ENCODE peak calls at places on chromosomes 1 and 21, in five cellular contexts. O is H1, X is H9, J is IMR-90, L is mesenchymal stem cell. M is an unnamed sample.

GRCh38 chr1:52237430-52237829 is 95.5 kb downstream of the ZFYVE9 start:
- DNase-seq in J (peak; percentile 86), X (no peak), L (peak; percentile 74), O (no peak), M (no peak)

GRCh38 chr1:207781312-207781711 is 29.5 kb downstream of the CD46 start:
- DNase-seq in L (no peak), O (no peak), X (no peak), J (no peak), M (no peak)

GRCh38 chr1:79391896-79392295 is 385.4 kb upstream of the ADGRL4 start:
- DNase-seq in O (no peak), X (no peak), J (peak; percentile 18), L (no peak), M (no peak)

GRCh38 chr21:46028547-46029200 is 47.1 kb downstream of the COL6A1 start:
- DNase-seq in J (peak; percentile 84), X (no peak), O (no peak), L (peak; percentile 79), M (no peak)

GRCh38 chr1:1359316-1359667 is 937 bp upstream of the MXRA8 start:
- DNase-seq in L (peak; percentile 84), X (no peak), J (peak; percentile 83), O (no peak), M (no peak)

GRCh38 chr1:185528084-185528656 is 206.0 kb upstream of the HMCN1 start:
- DNase-seq in X (no peak), O (no peak), J (no peak), L (no peak), M (no peak)

GRCh38 chr1:221157026-221157761 is 278.0 kb downstream of the HLX start:
- DNase-seq in J (no peak), L (no peak), O (no peak), X (no peak), M (no peak)

GRCh38 chr1:117828206-117828605 is 101.2 kb downstream of the GDAP2 start:
- DNase-seq in O (no peak), J (peak; percentile 82), L (peak; percentile 84), X (no peak), M (no peak)

GRCh38 chr1:58391056-58391455 is 155.5 kb downstream of the OMA1 start:
- DNase-seq in J (no peak), O (no peak), X (no peak), L (no peak), M (no peak)

GRCh38 chr1:2275796-2276536 is 47.8 kb downstream of the SKI start:
- DNase-seq in J (peak; percentile 49), L (peak; percentile 79), X (peak; percentile 37), O (no peak), M (no peak)

GRCh38 chr21:27513016-27513415 is 546.1 kb upstream of the ADAMTS5 start:
- DNase-seq in L (no peak), O (no peak), J (no peak), X (no peak), M (no peak)

GRCh38 chr21:37060296-37060695 is 12.6 kb downstream of the PIGP start:
- DNase-seq in O (peak; percentile 43), X (peak; percentile 76), L (peak; percentile 99), J (peak; percentile 98), M (no peak)

GRCh38 chr21:25453524-25453923 is 153.8 kb downstream of the MRPL39 start:
- DNase-seq in X (no peak), L (no peak), J (peak; percentile 13), O (no peak), M (no peak)

GRCh38 chr1:59978026-59978425 is 51.5 kb upstream of the CYP2J2 start:
- DNase-seq in L (no peak), X (no peak), O (no peak), J (no peak), M (no peak)

DNA sequence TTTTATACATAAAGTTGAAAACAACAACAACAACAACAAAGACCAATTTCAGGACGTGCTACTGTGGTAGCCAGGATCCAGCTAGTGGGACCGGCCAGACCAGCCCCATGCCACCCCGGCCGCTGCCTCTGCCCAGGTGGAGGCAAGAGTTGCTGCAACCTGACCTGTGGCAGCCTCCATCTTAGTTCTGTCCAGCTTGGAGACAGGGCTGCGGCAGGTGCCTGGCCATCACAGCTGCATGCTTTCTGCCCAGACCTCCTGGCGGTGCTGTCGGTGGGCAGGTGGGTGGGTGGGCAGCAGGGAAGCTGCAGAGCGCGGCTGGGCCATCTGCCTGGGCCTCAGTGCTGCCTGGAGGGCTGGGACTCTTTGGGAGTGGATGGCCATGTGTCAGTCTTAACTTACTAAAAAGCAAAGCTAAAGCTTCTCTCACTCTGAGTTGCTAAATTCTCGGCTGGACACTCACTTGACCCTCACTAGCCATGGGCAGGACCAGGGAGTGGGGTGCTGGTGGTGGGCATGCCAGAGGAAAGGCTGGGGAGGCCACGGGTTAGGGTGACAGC is 38.6 kb downstream of the KIAA1614 start:
- DNase-seq in O (no peak), L (no peak), J (no peak), X (no peak), M (no peak)
- H4K91ac ChIP-seq in O (no peak overlapping the region), L (no peak overlapping the region), J (no peak overlapping the region), X (no peak overlapping the region), M (no peak overlapping the region)

GRCh38 chr21:34946385-34947121 is 102.5 kb downstream of the RUNX1 start:
- DNase-seq in O (no peak), L (no peak), X (no peak), J (no peak), M (no peak)
- H3K4me2 ChIP-seq in O (no peak overlapping the region), L (no peak overlapping the region), X (no peak overlapping the region), J (no peak overlapping the region), M (no peak overlapping the region)

DNA sequence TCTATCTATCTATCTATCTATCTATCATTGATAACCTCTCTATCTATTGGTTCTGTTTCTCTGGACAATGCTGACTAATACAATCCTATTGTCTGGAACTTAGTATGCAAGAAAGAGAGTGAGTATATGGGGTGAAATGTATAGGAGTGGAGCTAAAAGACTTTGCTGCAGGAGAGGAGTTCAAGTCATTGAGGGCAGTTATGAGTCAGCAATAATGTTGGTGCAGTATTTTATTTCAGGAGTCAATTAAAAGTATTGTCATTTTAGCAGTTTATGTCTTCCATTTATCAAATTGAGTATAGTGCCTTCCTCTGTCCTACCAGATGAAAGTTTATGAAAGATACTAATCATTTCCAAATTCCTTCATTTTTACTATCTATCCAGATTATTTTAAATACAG is 55.8 kb downstream of the MAP3K7CL start:
- DNase-seq in J (no peak), O (no peak), L (no peak), X (no peak), M (no peak)
- H2BK15ac ChIP-seq in J (peak overlapping the region; percentile 95), O (no peak overlapping the region), L (no peak overlapping the region), X (no peak overlapping the region), M (no peak overlapping the region)

GRCh38 chr1:55724551-55725325 is 509.6 kb upstream of the USP24 start:
- DNase-seq in O (no peak), X (no peak), J (peak; percentile 97), L (peak; percentile 86), M (no peak)
- H4K91ac ChIP-seq in O (no peak overlapping the region), X (no peak overlapping the region), J (peak overlapping the region; percentile 91), L (no peak overlapping the region), M (no peak overlapping the region)

GRCh38 chr1:174954686-174955669 is 44.8 kb upstream of the CACYBP start:
- DNase-seq in L (no peak), J (no peak), O (no peak), X (no peak), M (no peak)
- H3K4me2 ChIP-seq in L (no peak overlapping the region), J (no peak overlapping the region), O (no peak overlapping the region), X (no peak overlapping the region), M (no peak overlapping the region)

GRCh38 chr1:25905680-25906643 is at the start of gene STMN1:
- DNase-seq in X (peak; percentile 98), J (peak; percentile 89), L (peak; percentile 88), O (peak; percentile 94), M (peak; percentile 97)
- H2BK15ac ChIP-seq in X (no peak within 1 kb of the TSS), J (peak within 1 kb of the TSS; percentile 6), L (peak within 1 kb of the TSS; percentile 67), O (peak within 1 kb of the TSS; percentile 2), M (peak within 1 kb of the TSS; percentile 97)